ENCODE peak calls at places on chromosomes 2 and 18, in ten cellular contexts. C is fibroblast of villous mesenchyme; X is CD8-positive, alpha-beta memory T cell; O is fibroblast of the aortic adventitia; Z is astrocyte of the cerebellum; J is AG04449; P is WERI-Rb-1; V is ovary; I is ascending aorta; Y is astrocyte of the spinal cord. Q is an unnamed sample.

GRCh38 chr2:18630941-18631340 is 41.6 kb upstream of the NT5C1B start:
- DNase-seq in C (no peak), X (no peak), O (peak), Z (no peak), J (no peak), P (no peak), V (no peak), I (no peak), Y (no peak), Q (no peak)

GRCh38 chr2:161173541-161174194 is 13.4 kb downstream of the TANK start:
- DNase-seq in C (no peak), X (no peak), O (no peak), Z (no peak), J (no peak), P (no peak), V (no peak), I (no peak), Y (no peak), Q (no peak)

GRCh38 chr2:54432181-54433020 is 23.7 kb upstream of the SPTBN1 start:
- DNase-seq in C (no peak), X (no peak), O (no peak), Z (no peak), J (no peak), P (peak), V (no peak), I (no peak), Y (peak), Q (no peak)

GRCh38 chr2:134087371-134087921 is 166.4 kb upstream of the MGAT5 start:
- DNase-seq in C (no peak), X (no peak), O (no peak), Z (peak), J (no peak), P (peak), V (no peak), I (no peak), Y (no peak), Q (no peak)

GRCh38 chr2:223635080-223635479 is 32.9 kb upstream of the SCG2 start:
- DNase-seq in C (peak), X (no peak), O (peak), Z (no peak), J (no peak), P (no peak), V (no peak), I (no peak), Y (peak), Q (peak)

GRCh38 chr2:143128681-143129580 is at the start of gene ARHGAP15:
- DNase-seq in C (no peak), X (peak), O (no peak), Z (no peak), J (no peak), P (no peak), V (no peak), I (no peak), Y (no peak), Q (no peak)

GRCh38 chr2:132651115-132652099 is 18.6 kb downstream of the LYPD1 start:
- DNase-seq in C (no peak), X (no peak), O (peak), Z (no peak), J (no peak), P (peak), V (no peak), I (no peak), Y (peak), Q (no peak)

GRCh38 chr18:6482198-6482977 is 67.7 kb upstream of the L3MBTL4 start:
- DNase-seq in C (peak), X (no peak), O (peak), Z (peak), J (no peak), P (peak), V (peak), I (no peak), Y (peak), Q (peak)

GRCh38 chr18:52439457-52439856 is 99.5 kb downstream of the DCC start:
- DNase-seq in C (no peak), X (no peak), O (no peak), Z (no peak), J (no peak), P (no peak), V (no peak), I (no peak), Y (no peak), Q (no peak)

GRCh38 chr2:131572175-131572574 is 44.5 kb downstream of the CCDC74A start:
- DNase-seq in C (peak), X (no peak), O (no peak), Z (no peak), J (no peak), P (no peak), V (no peak), I (no peak), Y (no peak), Q (no peak)

GRCh38 chr18:79953921-79954651 is 2.6 kb upstream of the SLC66A2 start:
- DNase-seq in C (no peak), X (no peak), O (no peak), Z (no peak), J (no peak), P (no peak), V (no peak), I (no peak), Y (no peak), Q (no peak)

GRCh38 chr18:79954791-79955190 is 3.3 kb upstream of the SLC66A2 start:
- DNase-seq in C (no peak), X (no peak), O (no peak), Z (no peak), J (no peak), P (no peak), V (no peak), I (no peak), Y (no peak), Q (no peak)

GRCh38 chr18:79956276-79956675 is 4.8 kb upstream of the SLC66A2 start:
- DNase-seq in C (no peak), X (no peak), O (no peak), Z (no peak), J (no peak), P (no peak), V (no peak), I (no peak), Y (no peak), Q (no peak)

GRCh38 chr18:79952996-79953559 is 1.6 kb upstream of the SLC66A2 start:
- DNase-seq in C (no peak), X (no peak), O (no peak), Z (no peak), J (no peak), P (no peak), V (peak), I (no peak), Y (no peak), Q (no peak)

DNA sequence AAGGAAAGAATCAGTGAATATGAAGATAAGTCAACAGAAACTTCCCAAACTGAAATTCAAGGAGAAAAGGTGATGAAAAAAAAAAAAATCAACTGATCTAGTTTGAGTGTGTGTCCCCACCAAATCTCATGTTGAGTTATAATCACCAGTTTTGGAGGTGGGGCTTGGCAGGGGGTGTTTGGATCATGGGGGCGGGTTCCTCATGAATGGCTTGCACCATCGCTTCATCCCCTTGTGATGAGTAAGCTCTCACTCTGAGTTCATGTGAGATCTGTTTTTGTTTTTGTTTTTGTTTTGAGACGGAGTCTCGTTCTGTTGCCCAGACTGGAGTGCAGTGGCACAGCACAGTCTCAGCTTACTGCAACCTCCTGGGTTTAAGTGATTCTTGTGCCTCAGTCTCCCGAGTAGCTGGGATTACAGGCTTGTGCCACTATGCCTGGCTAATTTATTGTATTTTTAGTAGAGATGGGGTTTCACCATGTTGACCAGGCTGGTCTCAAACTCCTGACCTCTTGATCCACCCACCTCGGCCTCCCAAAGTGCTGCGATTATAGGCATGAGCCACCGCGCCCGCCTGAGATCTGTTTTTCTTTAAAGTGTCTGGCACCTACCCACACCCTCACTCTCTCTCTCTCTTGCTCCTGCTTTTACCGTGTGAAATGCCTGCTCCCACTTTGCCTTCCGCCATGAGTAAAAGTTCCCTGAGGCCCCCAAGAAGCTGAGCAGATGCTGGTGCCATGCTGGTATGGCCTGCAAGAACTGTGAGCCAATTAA is 4.0 kb upstream of the SLC66A2 start:
- DNase-seq in C (peak), X (no peak), O (no peak), Z (no peak), J (no peak), P (no peak), V (no peak), I (no peak), Y (no peak), Q (no peak)
- H3K4me3 ChIP-seq in C (no peak), X (no peak), O (no peak), Z (no peak), J (no peak), P (no peak), V (no peak), I (no peak), Y (no peak), Q (no peak)

GRCh38 chr2:10385501-10385900 is 62.6 kb downstream of the ODC1 start:
- DNase-seq in C (no peak), X (no peak), O (no peak), Z (no peak), J (no peak), P (peak), V (no peak), I (no peak), Y (no peak), Q (no peak)

GRCh38 chr2:10380048-10380926 is 67.8 kb downstream of the ODC1 start:
- DNase-seq in C (peak), X (no peak), O (no peak), Z (no peak), J (no peak), P (no peak), V (no peak), I (no peak), Y (no peak), Q (no peak)

GRCh38 chr2:10385933-10386773 is 62.0 kb downstream of the ODC1 start:
- DNase-seq in C (peak), X (no peak), O (peak), Z (no peak), J (no peak), P (no peak), V (no peak), I (no peak), Y (peak), Q (no peak)

GRCh38 chr2:10384089-10384734 is 63.9 kb downstream of the ODC1 start:
- DNase-seq in C (no peak), X (no peak), O (no peak), Z (no peak), J (no peak), P (peak), V (no peak), I (no peak), Y (no peak), Q (no peak)

GRCh38 chr2:10382313-10383061 is 65.6 kb downstream of the ODC1 start:
- DNase-seq in C (no peak), X (peak), O (no peak), Z (no peak), J (no peak), P (no peak), V (no peak), I (no peak), Y (no peak), Q (no peak)
- H3K4me3 ChIP-seq in C (no peak), X (peak), O (no peak), Z (no peak), J (no peak), P (no peak), V (no peak), I (no peak), Y (no peak), Q (no peak)

DNA sequence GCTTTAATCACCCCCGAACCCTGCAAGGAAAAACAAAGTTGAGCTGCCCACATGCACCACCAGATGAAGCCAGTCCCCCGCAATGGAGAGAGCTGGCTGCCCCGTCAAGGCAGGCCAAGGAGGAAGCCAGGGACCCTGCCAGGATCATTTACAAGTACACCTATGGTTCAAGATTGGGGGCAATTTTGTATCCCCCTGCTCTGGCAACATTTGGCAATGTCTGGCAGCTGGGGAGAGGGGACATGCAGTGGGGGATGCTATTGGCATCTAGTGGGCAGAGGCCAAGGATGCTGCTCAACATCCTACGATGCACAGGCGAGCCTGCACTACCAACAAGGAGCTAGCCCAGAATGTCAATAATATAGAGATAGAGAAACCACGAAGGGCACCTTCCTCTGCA is 1.9 kb downstream of the ACTR1B start:
- DNase-seq in C (no peak), X (no peak), O (no peak), Z (no peak), J (no peak), P (no peak), V (no peak), I (no peak), Y (no peak), Q (no peak)
- H3K4me3 ChIP-seq in C (no peak), X (peak), O (peak), Z (peak), J (peak), P (no peak), V (peak), I (peak), Y (no peak), Q (peak)

GRCh38 chr2:86193901-86194567 is 1.2 kb downstream of the IMMT start:
- DNase-seq in C (no peak), X (no peak), O (no peak), Z (no peak), J (no peak), P (no peak), V (no peak), I (no peak), Y (no peak), Q (no peak)
- H3K4me3 ChIP-seq in C (peak), X (peak), O (peak), Z (peak), J (peak), P (peak), V (peak), I (peak), Y (peak), Q (peak)

Q was measured in skeletal muscle cell.